ENCODE peak calls at places on chromosomes 12 and 14, in six cellular contexts. One of them, this sample, is unnamed. For H3K27me3, the result is how much of the 10 kb centered on the place peaks cover.

GRCh38 chr12:23356440-23356839 is 593.0 kb downstream of the SOX5 start:
- DNase-seq in esophagus muscularis mucosa: no peak
- DNase-seq in ovary: no peak
- DNase-seq in transverse colon: no peak
- DNase-seq in sigmoid colon: no peak
- DNase-seq in stomach: no peak
- DNase-seq in this sample: no peak

GRCh38 chr14:101575581-101575980 is 14.3 kb downstream of the DIO3 start:
- DNase-seq in stomach: no peak
- DNase-seq in esophagus muscularis mucosa: no peak
- DNase-seq in sigmoid colon: no peak
- DNase-seq in transverse colon: no peak
- DNase-seq in ovary: no peak
- DNase-seq in this sample: no peak

GRCh38 chr14:21694425-21694824 is 20.8 kb upstream of the OR4E1 start:
- DNase-seq in transverse colon: no peak
- DNase-seq in sigmoid colon: no peak
- DNase-seq in ovary: no peak
- DNase-seq in stomach: no peak
- DNase-seq in esophagus muscularis mucosa: no peak
- DNase-seq in this sample: no peak

GRCh38 chr12:127270193-127270592 is 996.8 kb upstream of the TMEM132C start:
- DNase-seq in stomach: no peak
- DNase-seq in ovary: no peak
- DNase-seq in sigmoid colon: no peak
- DNase-seq in transverse colon: peak
- DNase-seq in esophagus muscularis mucosa: peak
- DNase-seq in this sample: no peak

GRCh38 chr12:121167232-121167820 is 34.6 kb downstream of the P2RX7 start:
- DNase-seq in transverse colon: no peak
- DNase-seq in sigmoid colon: no peak
- DNase-seq in stomach: no peak
- DNase-seq in esophagus muscularis mucosa: no peak
- DNase-seq in ovary: no peak
- DNase-seq in this sample: no peak

GRCh38 chr12:1398673-1399072 is 195.7 kb downstream of the FBXL14 start:
- DNase-seq in transverse colon: no peak
- DNase-seq in ovary: no peak
- DNase-seq in stomach: no peak
- DNase-seq in esophagus muscularis mucosa: no peak
- DNase-seq in sigmoid colon: no peak
- DNase-seq in this sample: no peak

GRCh38 chr14:96198430-96199133 is 6.1 kb upstream of the BDKRB2 start:
- DNase-seq in ovary: no peak
- DNase-seq in transverse colon: no peak
- DNase-seq in sigmoid colon: no peak
- DNase-seq in esophagus muscularis mucosa: no peak
- DNase-seq in stomach: no peak
- DNase-seq in this sample: no peak

GRCh38 chr14:100307215-100308111 is 1.2 kb upstream of the SLC25A29 start:
- DNase-seq in stomach: peak
- DNase-seq in sigmoid colon: no peak
- DNase-seq in esophagus muscularis mucosa: no peak
- DNase-seq in transverse colon: peak
- DNase-seq in ovary: peak
- DNase-seq in this sample: no peak

GRCh38 chr14:52110441-52111086 is 41.7 kb upstream of the NID2 start:
- DNase-seq in stomach: no peak
- DNase-seq in esophagus muscularis mucosa: no peak
- DNase-seq in transverse colon: no peak
- DNase-seq in sigmoid colon: no peak
- DNase-seq in ovary: no peak
- DNase-seq in this sample: no peak

GRCh38 chr14:88533203-88533602 is 21.6 kb downstream of the PTPN21 start:
- DNase-seq in transverse colon: no peak
- DNase-seq in esophagus muscularis mucosa: no peak
- DNase-seq in ovary: no peak
- DNase-seq in sigmoid colon: no peak
- DNase-seq in stomach: no peak
- DNase-seq in this sample: no peak

GRCh38 chr14:23624830-23625404 is 11.2 kb upstream of the DHRS2 start:
- DNase-seq in stomach: no peak
- DNase-seq in esophagus muscularis mucosa: no peak
- DNase-seq in ovary: no peak
- DNase-seq in transverse colon: no peak
- DNase-seq in sigmoid colon: no peak
- DNase-seq in this sample: no peak

GRCh38 chr12:12983420-12984035 is 16.5 kb downstream of the HEBP1 start:
- DNase-seq in esophagus muscularis mucosa: no peak
- DNase-seq in transverse colon: no peak
- DNase-seq in ovary: no peak
- DNase-seq in sigmoid colon: no peak
- DNase-seq in stomach: no peak
- DNase-seq in this sample: no peak

GRCh38 chr12:96399919-96400630 is at the start of gene CDK17:
- DNase-seq in ovary: peak
- DNase-seq in stomach: peak
- DNase-seq in transverse colon: peak
- DNase-seq in sigmoid colon: peak
- DNase-seq in esophagus muscularis mucosa: peak
- DNase-seq in this sample: peak

GRCh38 chr14:35750202-35750904 is 58.7 kb downstream of the RALGAPA1 start:
- DNase-seq in sigmoid colon: no peak
- DNase-seq in ovary: no peak
- DNase-seq in esophagus muscularis mucosa: no peak
- DNase-seq in stomach: no peak
- DNase-seq in transverse colon: no peak
- DNase-seq in this sample: no peak

GRCh38 chr12:54017027-54017788 is 8.4 kb downstream of the HOXC8 start:
- DNase-seq in stomach: no peak
- DNase-seq in sigmoid colon: no peak
- DNase-seq in esophagus muscularis mucosa: no peak
- DNase-seq in ovary: no peak
- DNase-seq in transverse colon: no peak
- DNase-seq in this sample: no peak

GRCh38 chr12:96048392-96048969 is 13.1 kb upstream of the LTA4H start:
- DNase-seq in sigmoid colon: no peak
- DNase-seq in esophagus muscularis mucosa: no peak
- DNase-seq in stomach: no peak
- DNase-seq in ovary: no peak
- DNase-seq in transverse colon: no peak
- DNase-seq in this sample: no peak

GRCh38 chr12:105588126-105588525 is 257.6 kb downstream of the C12orf75 start:
- DNase-seq in transverse colon: no peak
- DNase-seq in stomach: no peak
- DNase-seq in sigmoid colon: no peak
- DNase-seq in esophagus muscularis mucosa: no peak
- DNase-seq in ovary: no peak
- DNase-seq in this sample: no peak

GRCh38 chr14:57085801-57086200 is 182.9 kb downstream of the EXOC5 start:
- DNase-seq in ovary: no peak
- DNase-seq in sigmoid colon: no peak
- DNase-seq in stomach: no peak
- DNase-seq in esophagus muscularis mucosa: no peak
- DNase-seq in transverse colon: no peak
- DNase-seq in this sample: no peak

GRCh38 chr14:39229222-39229543 is 4.5 kb upstream of the MIA2 start:
- DNase-seq in transverse colon: no peak
- DNase-seq in stomach: no peak
- DNase-seq in ovary: no peak
- DNase-seq in sigmoid colon: no peak
- DNase-seq in esophagus muscularis mucosa: no peak
- DNase-seq in this sample: no peak

GRCh38 chr12:47636908-47637780 is 68.7 kb downstream of the RPAP3 start:
- DNase-seq in esophagus muscularis mucosa: no peak
- DNase-seq in stomach: peak
- DNase-seq in ovary: no peak
- DNase-seq in sigmoid colon: no peak
- DNase-seq in transverse colon: peak
- DNase-seq in this sample: no peak

GRCh38 chr12:52990206-52990605 is 16.1 kb upstream of the EIF4B start:
- DNase-seq in stomach: no peak
- DNase-seq in sigmoid colon: no peak
- DNase-seq in esophagus muscularis mucosa: no peak
- DNase-seq in transverse colon: no peak
- DNase-seq in ovary: no peak
- DNase-seq in this sample: no peak

GRCh38 chr12:22477166-22477893 is 67.0 kb downstream of the C2CD5 start:
- DNase-seq in stomach: no peak
- DNase-seq in ovary: no peak
- DNase-seq in esophagus muscularis mucosa: no peak
- DNase-seq in sigmoid colon: no peak
- DNase-seq in transverse colon: no peak
- DNase-seq in this sample: no peak

GRCh38 chr12:114809132-114809531 is 125.2 kb upstream of the TBX3 start:
- DNase-seq in ovary: no peak
- DNase-seq in transverse colon: no peak
- DNase-seq in stomach: no peak
- DNase-seq in sigmoid colon: no peak
- DNase-seq in esophagus muscularis mucosa: no peak
- DNase-seq in this sample: no peak

GRCh38 chr12:115570271-115570777 is 707.2 kb downstream of the MED13L start:
- DNase-seq in esophagus muscularis mucosa: no peak
- DNase-seq in transverse colon: no peak
- DNase-seq in stomach: no peak
- DNase-seq in ovary: no peak
- DNase-seq in sigmoid colon: no peak
- DNase-seq in this sample: no peak

GRCh38 chr14:106652494-106652893 is 1126.1 kb downstream of the TMEM121 start:
- DNase-seq in sigmoid colon: no peak
- DNase-seq in ovary: no peak
- DNase-seq in esophagus muscularis mucosa: peak
- DNase-seq in stomach: no peak
- DNase-seq in transverse colon: no peak
- DNase-seq in this sample: no peak

GRCh38 chr14:36529062-36529461 is 9.0 kb upstream of the NKX2-1 start:
- DNase-seq in esophagus muscularis mucosa: no peak
- DNase-seq in ovary: no peak
- DNase-seq in transverse colon: no peak
- DNase-seq in sigmoid colon: no peak
- DNase-seq in stomach: no peak
- DNase-seq in this sample: no peak

GRCh38 chr12:128629979-128630378 is 193.8 kb downstream of the SLC15A4 start:
- DNase-seq in sigmoid colon: no peak
- DNase-seq in stomach: no peak
- DNase-seq in transverse colon: no peak
- DNase-seq in ovary: no peak
- DNase-seq in esophagus muscularis mucosa: no peak
- DNase-seq in this sample: no peak
- H3K27me3 ChIP-seq in sigmoid colon: under half
- H3K27me3 ChIP-seq in stomach: under half
- H3K27me3 ChIP-seq in transverse colon: under half
- H3K27me3 ChIP-seq in ovary: under half
- H3K27me3 ChIP-seq in esophagus muscularis mucosa: under half
- H3K27me3 ChIP-seq in this sample: under half

GRCh38 chr14:81991998-81992397 is 458.3 kb upstream of the SEL1L start:
- DNase-seq in esophagus muscularis mucosa: no peak
- DNase-seq in stomach: no peak
- DNase-seq in transverse colon: no peak
- DNase-seq in ovary: no peak
- DNase-seq in sigmoid colon: no peak
- DNase-seq in this sample: no peak

GRCh38 chr14:81986005-81986404 is 452.4 kb upstream of the SEL1L start:
- DNase-seq in transverse colon: no peak
- DNase-seq in stomach: no peak
- DNase-seq in ovary: no peak
- DNase-seq in esophagus muscularis mucosa: no peak
- DNase-seq in sigmoid colon: no peak
- DNase-seq in this sample: no peak

DNA sequence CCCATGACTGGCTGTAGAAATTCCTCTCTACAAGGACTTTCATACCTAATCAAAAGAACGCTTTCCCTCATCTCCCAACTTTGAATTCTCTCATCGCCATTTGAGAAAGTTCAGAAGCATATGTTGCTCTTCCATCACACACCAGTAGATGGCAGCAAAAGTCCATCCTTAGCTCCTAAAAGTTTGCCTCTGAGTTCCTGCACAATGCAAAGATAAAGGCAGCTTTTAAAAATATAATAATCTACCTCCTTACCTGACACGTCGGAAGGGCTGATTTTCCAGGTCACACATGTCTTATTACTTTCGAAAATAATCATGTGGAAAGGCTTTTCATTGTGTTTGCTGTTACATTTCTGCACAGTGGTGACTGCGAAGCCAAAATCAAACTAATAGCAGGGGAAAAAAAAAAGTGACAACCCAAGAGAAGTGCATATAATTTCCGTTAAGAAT is 456.7 kb upstream of the SEL1L start:
- DNase-seq in ovary: no peak
- DNase-seq in stomach: peak
- DNase-seq in transverse colon: peak
- DNase-seq in esophagus muscularis mucosa: no peak
- DNase-seq in sigmoid colon: no peak
- DNase-seq in this sample: no peak
- TF ChIP-seq EP300 in ovary: no peak
- TF ChIP-seq EP300 in stomach: no peak
- TF ChIP-seq EP300 in transverse colon: no peak
- TF ChIP-seq EP300 in esophagus muscularis mucosa: no peak
- TF ChIP-seq EP300 in sigmoid colon: no peak
- TF ChIP-seq EP300 in this sample: no peak

DNA sequence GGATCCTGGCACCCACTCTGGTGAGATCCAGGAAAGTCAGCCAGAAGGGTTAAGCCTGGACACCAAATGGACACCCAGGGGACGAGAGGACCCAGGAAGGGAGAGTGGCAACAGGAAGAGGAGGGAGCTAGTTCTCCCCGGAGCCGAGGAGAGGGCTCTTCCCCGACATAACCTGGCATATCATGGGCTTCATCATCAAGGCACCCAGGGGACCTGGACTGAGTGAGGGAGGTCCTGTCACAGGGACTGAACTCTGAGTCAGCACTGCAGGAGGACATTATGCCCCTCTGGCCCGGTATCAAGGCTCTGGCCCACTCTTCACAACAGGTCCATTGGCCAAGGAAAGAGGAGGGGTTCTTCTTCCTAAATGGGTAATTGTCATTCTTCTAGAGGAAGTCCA is 18.4 kb downstream of the ISCA2 start:
- DNase-seq in sigmoid colon: peak
- DNase-seq in ovary: peak
- DNase-seq in esophagus muscularis mucosa: no peak
- DNase-seq in stomach: no peak
- DNase-seq in transverse colon: no peak
- DNase-seq in this sample: peak
- H3K27me3 ChIP-seq in sigmoid colon: under half
- H3K27me3 ChIP-seq in ovary: under half
- H3K27me3 ChIP-seq in esophagus muscularis mucosa: under half
- H3K27me3 ChIP-seq in stomach: under half
- H3K27me3 ChIP-seq in transverse colon: under half
- H3K27me3 ChIP-seq in this sample: under half

DNA sequence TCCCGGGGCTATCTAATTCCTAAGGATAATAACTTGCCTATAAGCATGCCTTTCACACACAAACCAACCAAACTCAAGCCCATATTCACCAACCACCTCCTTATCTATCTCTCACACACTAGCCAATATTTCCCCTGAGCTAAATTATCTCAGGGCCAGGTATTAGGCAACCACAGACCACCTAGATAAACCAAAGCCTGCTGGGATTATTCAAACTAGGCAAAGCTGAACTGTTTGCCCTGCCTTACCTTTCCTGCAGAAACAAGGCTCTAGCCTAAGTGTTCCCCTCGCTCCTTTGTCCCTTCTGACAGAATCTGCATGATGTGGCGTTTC is 114.7 kb upstream of the EEA1 start:
- DNase-seq in sigmoid colon: no peak
- DNase-seq in esophagus muscularis mucosa: no peak
- DNase-seq in stomach: no peak
- DNase-seq in ovary: no peak
- DNase-seq in transverse colon: no peak
- DNase-seq in this sample: no peak
- TF ChIP-seq EP300 in sigmoid colon: no peak
- TF ChIP-seq EP300 in esophagus muscularis mucosa: no peak
- TF ChIP-seq EP300 in stomach: no peak
- TF ChIP-seq EP300 in ovary: no peak
- TF ChIP-seq EP300 in transverse colon: no peak
- TF ChIP-seq EP300 in this sample: no peak

This sample was measured in suprapubic skin.